ENCODE peak calls at places on chromosomes 3 and 15, in six cellular contexts. J, C, G, T, P and F are unnamed samples.

GRCh38 chr3:167091186-167091585 is 288.9 kb downstream of the ZBBX start:
- DNase-seq in C (no peak), T (no peak), J (no peak), P (no peak), G (no peak), F (no peak)

GRCh38 chr15:100899601-100900000 is 19.6 kb upstream of the LRRK1 start:
- DNase-seq in T (no peak), J (no peak), C (no peak), P (no peak), G (no peak), F (no peak)

GRCh38 chr3:114624676-114625181 is 330.9 kb downstream of the TIGIT start:
- DNase-seq in G (peak; percentile 87), C (peak; percentile 97), T (peak; percentile 94), P (no peak), J (peak; percentile 65), F (peak; percentile 74)

GRCh38 chr3:70064194-70064787 is 64.8 kb downstream of the SAMMSON start:
- DNase-seq in G (peak; percentile 27), C (no peak), T (no peak), J (no peak), P (peak; percentile 7), F (no peak)

GRCh38 chr3:172675371-172676193 is 35.3 kb downstream of the NCEH1 start:
- DNase-seq in J (no peak), P (peak; percentile 43), G (peak; percentile 53), C (no peak), T (no peak), F (no peak)

GRCh38 chr15:31328999-31329639 is 2.5 kb downstream of the KLF13 start:
- DNase-seq in T (no peak), J (no peak), C (no peak), P (peak; percentile 74), G (no peak), F (peak; percentile 67)

GRCh38 chr15:28013480-28013879 is 85.6 kb downstream of the OCA2 start:
- DNase-seq in T (no peak), J (no peak), P (no peak), C (no peak), G (no peak), F (no peak)

GRCh38 chr3:53255360-53255774 is 455 bp downstream of the TKT start:
- DNase-seq in J (peak; percentile 29), G (no peak), T (no peak), C (no peak), P (no peak), F (peak; percentile 37)

GRCh38 chr3:105957722-105958121 is 88.9 kb upstream of the CBLB start:
- DNase-seq in J (no peak), G (no peak), P (no peak), C (no peak), T (no peak), F (no peak)

GRCh38 chr3:187748050-187748481 is 2.8 kb upstream of the BCL6 start:
- DNase-seq in C (peak; percentile 97), T (peak; percentile 95), G (peak; percentile 82), J (peak; percentile 96), P (peak; percentile 79), F (peak; percentile 96)

GRCh38 chr15:68498076-68498475 is 66.1 kb upstream of the ITGA11 start:
- DNase-seq in J (no peak), T (no peak), P (no peak), C (peak; percentile 60), G (no peak), F (no peak)

GRCh38 chr3:67127254-67127653 is 129.1 kb downstream of the KBTBD8 start:
- DNase-seq in G (no peak), P (no peak), T (no peak), J (no peak), C (no peak), F (no peak)
- TF ChIP-seq EP300 in G (no peak), P (no peak), T (no peak), J (no peak), C (no peak), F (no peak)

DNA sequence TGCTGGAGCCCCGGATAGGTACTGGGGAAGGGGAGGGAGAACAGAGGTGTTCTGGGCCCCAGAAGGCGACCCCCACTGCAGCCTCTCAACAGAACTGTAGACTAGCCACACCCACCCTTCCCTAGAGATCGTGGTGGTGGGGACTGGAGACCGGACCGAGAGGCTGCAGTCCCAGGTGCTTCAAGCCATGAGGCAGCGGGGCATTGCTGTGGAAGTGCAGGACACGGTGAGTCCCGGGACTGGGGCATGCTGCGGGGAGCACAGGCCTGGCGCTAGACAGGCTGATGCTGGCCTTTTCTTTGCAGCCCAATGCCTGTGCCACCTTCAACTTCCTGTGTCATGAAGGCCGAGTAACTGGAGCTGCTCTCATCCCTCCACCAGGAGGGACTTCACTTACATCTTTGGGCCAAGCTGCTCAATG is 840 bp downstream of the NDUFAF3 start:
- DNase-seq in T (peak; percentile 65), P (no peak), C (no peak), G (peak; percentile 39), J (no peak), F (no peak)
- TF ChIP-seq POLR2AphosphoS5 in T (no peak), P (no peak), C (no peak), G (no peak), J (no peak), F (no peak)

GRCh38 chr3:60743631-60744164 is 507.6 kb downstream of the FHIT start:
- DNase-seq in T (no peak), P (no peak), C (peak; percentile 66), G (peak; percentile 21), J (no peak), F (no peak)

GRCh38 chr3:60746043-60746638 is 505.1 kb downstream of the FHIT start:
- DNase-seq in P (no peak), C (no peak), G (no peak), J (no peak), T (no peak), F (no peak)

GRCh38 chr3:60737633-60738399 is 513.4 kb downstream of the FHIT start:
- DNase-seq in J (no peak), T (no peak), G (no peak), P (no peak), C (peak; percentile 53), F (no peak)

GRCh38 chr3:60746690-60747416 is 504.4 kb downstream of the FHIT start:
- DNase-seq in P (no peak), T (no peak), J (no peak), C (no peak), G (no peak), F (no peak)

DNA sequence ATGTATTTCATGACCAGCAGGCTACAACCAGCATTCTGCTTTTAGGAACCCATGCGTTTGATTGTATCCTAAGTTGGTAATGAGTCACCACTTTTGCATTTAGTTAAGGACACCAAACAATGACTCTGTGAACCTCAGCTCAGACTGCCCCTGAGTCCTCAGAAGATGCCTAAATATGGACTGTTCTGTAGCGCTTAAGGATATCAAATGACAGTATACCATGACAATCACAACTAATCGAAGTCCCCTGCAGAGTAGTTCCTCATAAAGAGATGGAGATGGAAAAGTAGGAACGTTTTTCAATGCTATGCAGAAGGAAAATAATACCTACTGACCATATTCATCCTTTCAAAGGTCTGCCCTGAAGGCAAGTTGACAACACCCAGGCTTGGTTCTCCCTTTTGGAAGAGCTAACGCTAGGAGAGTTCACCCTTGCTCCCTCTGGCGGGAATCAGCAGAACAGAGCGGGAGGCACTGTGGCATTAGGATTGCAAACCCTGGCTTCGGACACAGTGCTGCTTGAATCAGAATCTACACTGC is 508.6 kb downstream of the FHIT start:
- DNase-seq in T (no peak), G (peak; percentile 25), C (no peak), J (no peak), P (no peak), F (no peak)
- TF ChIP-seq EP300 in T (no peak), G (no peak), C (no peak), J (no peak), P (no peak), F (no peak)

GRCh38 chr3:134917631-134918030 is 122.6 kb downstream of the EPHB1 start:
- DNase-seq in T (no peak), G (no peak), P (no peak), J (no peak), C (no peak), F (no peak)
- TF ChIP-seq POLR2AphosphoS5 in T (no peak), G (no peak), P (no peak), J (no peak), C (no peak), F (no peak)

DNA sequence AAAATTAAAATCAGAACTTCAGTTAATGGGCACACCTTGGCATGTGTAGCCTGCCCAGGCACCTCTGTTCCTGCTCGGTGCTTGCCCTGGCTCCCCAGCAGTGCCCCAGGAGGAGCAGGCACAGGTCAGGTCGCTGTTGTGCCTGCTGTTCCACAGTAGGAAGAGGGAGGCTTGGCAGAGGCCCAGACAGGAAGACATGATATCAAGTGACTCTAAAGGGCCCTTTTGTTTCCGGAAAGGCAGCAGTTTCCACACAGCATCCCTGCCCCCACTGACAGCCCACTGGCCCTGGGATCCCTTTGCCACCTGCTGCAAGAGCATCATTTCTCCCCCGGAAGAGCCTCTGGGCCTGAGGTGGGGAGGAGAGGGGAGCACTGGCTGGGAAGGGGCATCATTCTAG is 40.5 kb upstream of the HES1 start:
- DNase-seq in C (no peak), P (no peak), T (no peak), G (peak; percentile 61), J (peak; percentile 72), F (peak; percentile 71)
- TF ChIP-seq EP300 in C (no peak), P (no peak), T (no peak), G (no peak), J (no peak), F (no peak)

GRCh38 chr15:70322051-70322668 is 224.4 kb upstream of the TLE3 start:
- DNase-seq in T (no peak), J (no peak), G (no peak), P (no peak), C (peak; percentile 53), F (no peak)

GRCh38 chr15:70321106-70321809 is 223.5 kb upstream of the TLE3 start:
- DNase-seq in T (no peak), P (no peak), J (no peak), G (no peak), C (no peak), F (no peak)

GRCh38 chr15:70323111-70323851 is 225.6 kb upstream of the TLE3 start:
- DNase-seq in J (peak; percentile 38), G (no peak), T (peak; percentile 84), P (no peak), C (peak; percentile 96), F (peak; percentile 51)

GRCh38 chr15:70327328-70328136 is 229.8 kb upstream of the TLE3 start:
- DNase-seq in G (no peak), T (no peak), P (no peak), C (peak; percentile 24), J (no peak), F (no peak)

DNA sequence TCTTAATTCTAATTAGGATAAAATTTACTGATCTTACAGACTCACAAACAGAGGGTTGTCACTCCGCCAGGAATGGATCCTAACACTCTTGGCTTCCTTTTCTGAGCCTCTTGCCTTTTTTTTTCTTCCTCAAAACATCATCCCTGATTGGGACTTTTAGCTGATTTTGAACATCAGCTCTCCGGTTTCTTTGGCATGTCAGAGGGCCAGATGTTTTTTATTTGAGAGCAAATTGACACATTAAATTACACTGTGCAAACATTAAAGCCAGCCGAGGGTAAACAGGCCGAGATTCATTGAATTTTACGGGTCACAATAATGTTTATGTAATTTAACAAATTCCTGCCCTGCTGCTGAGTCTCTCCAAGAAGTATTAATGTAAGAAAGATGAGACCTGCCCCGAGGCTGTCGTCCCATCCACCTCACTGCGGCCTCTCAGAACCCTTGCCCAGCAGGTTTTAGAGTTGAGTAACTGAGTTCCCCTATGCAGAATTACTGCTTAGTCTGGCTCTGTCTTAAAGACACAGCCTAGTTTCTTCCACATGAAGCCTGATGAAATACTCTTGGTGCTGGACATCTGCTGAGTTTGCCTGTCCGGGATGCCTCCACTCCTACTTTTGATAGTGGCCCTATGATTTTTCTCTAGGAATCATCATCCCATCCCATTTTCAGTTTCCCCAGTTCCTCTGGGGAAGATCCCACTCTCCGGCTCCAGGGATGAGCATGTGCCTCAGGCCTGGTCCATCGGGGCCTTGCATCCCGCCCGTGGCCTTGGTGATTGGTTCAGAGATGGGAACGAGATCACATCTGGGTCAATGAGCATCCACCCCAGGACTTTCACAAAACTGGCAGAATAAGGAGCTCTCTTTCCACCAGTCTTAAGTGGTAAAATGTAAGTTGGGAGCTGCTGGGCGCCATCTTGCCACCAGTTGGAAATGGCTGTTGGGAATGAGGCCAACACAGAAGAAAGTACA is 226.6 kb upstream of the TLE3 start:
- DNase-seq in G (no peak), J (peak; percentile 36), C (peak; percentile 91), T (no peak), P (no peak), F (no peak)
- TF ChIP-seq POLR2AphosphoS5 in G (no peak), J (no peak), C (peak; percentile 30), T (no peak), P (no peak), F (no peak)